ENCODE peak calls at places on chromosomes 16 and 17, in six cellular contexts. K is cardiac fibroblast, W is astrocyte of the spinal cord, X is body of pancreas, Q is heart left ventricle, D is GM12864. M is an unnamed sample.

GRCh38 chr17:7060165-7060890 is 16.4 kb upstream of the SLC16A11 start:
- DNase-seq in Q (no peak), K (peak), D (no peak), X (no peak), W (peak), M (peak)

GRCh38 chr17:28170771-28171170 is 128.3 kb downstream of the NLK start:
- DNase-seq in D (no peak), X (no peak), W (peak), Q (no peak), K (peak), M (no peak)

GRCh38 chr16:31869511-31870201 is 4.0 kb upstream of the ZNF267 start:
- DNase-seq in Q (peak), X (no peak), K (peak), W (peak), D (peak), M (peak)

GRCh38 chr17:67487506-67487905 is 110.4 kb downstream of the PITPNC1 start:
- DNase-seq in W (peak), D (no peak), X (no peak), Q (no peak), K (peak), M (no peak)

GRCh38 chr17:32894245-32894644 is 17.3 kb upstream of the MYO1D start:
- DNase-seq in K (peak), D (no peak), Q (no peak), X (no peak), W (no peak), M (no peak)

GRCh38 chr17:27339836-27340550 is 46.1 kb downstream of the WSB1 start:
- DNase-seq in D (no peak), X (no peak), W (no peak), K (peak), Q (no peak), M (no peak)

GRCh38 chr16:48433849-48434530 is 48.8 kb upstream of the SIAH1 start:
- DNase-seq in D (no peak), K (no peak), X (no peak), Q (no peak), W (no peak), M (no peak)

GRCh38 chr17:74785096-74785980 is 9.2 kb upstream of the NAT9 start:
- DNase-seq in W (no peak), Q (no peak), K (no peak), X (no peak), D (no peak), M (no peak)

GRCh38 chr17:58189436-58190146 is 2.9 kb upstream of the EPX start:
- DNase-seq in X (peak), Q (peak), K (peak), D (no peak), W (peak), M (peak)

GRCh38 chr16:23187341-23187740 is 4.8 kb downstream of the SCNN1G start:
- DNase-seq in Q (no peak), K (no peak), D (no peak), X (no peak), W (no peak), M (no peak)

GRCh38 chr16:86894168-86894567 is 315.8 kb downstream of the FOXL1 start:
- DNase-seq in Q (no peak), D (no peak), K (no peak), W (no peak), X (no peak), M (no peak)

GRCh38 chr16:57689772-57690558 is 4.6 kb upstream of the DRC7 start:
- DNase-seq in Q (no peak), X (no peak), K (no peak), W (no peak), D (peak), M (no peak)

GRCh38 chr17:45136846-45137560 is 1.5 kb downstream of the ACBD4 start:
- DNase-seq in X (no peak), K (no peak), Q (peak), W (no peak), D (no peak), M (no peak)

GRCh38 chr17:59165933-59166342 is 10.4 kb downstream of the PRR11 start:
- DNase-seq in K (peak), D (no peak), W (peak), Q (no peak), X (peak), M (peak)

GRCh38 chr17:45081046-45081703 is 20.1 kb downstream of the NMT1 start:
- DNase-seq in W (no peak), X (no peak), K (no peak), D (no peak), Q (no peak), M (no peak)

GRCh38 chr16:71937868-71938510 is 42.7 kb downstream of the IST1 start:
- DNase-seq in K (no peak), X (no peak), Q (no peak), D (no peak), W (no peak), M (no peak)

GRCh38 chr17:74758846-74759163 is 10.4 kb downstream of the NHERF1 start:
- DNase-seq in X (no peak), Q (peak), D (no peak), K (peak), W (peak), M (no peak)

GRCh38 chr17:36525113-36525512 is 9.6 kb downstream of the MYO19 start:
- DNase-seq in D (no peak), X (no peak), K (peak), W (no peak), Q (no peak), M (no peak)

GRCh38 chr16:3158014-3158497 is 23.2 kb downstream of the ZNF213 start:
- DNase-seq in K (no peak), X (no peak), W (peak), Q (peak), D (no peak), M (peak)

GRCh38 chr17:416293-417206 is 63.9 kb upstream of the RPH3AL start:
- DNase-seq in K (no peak), X (no peak), Q (no peak), D (peak), W (no peak), M (no peak)

GRCh38 chr17:11330871-11331270 is 89.9 kb downstream of the SHISA6 start:
- DNase-seq in X (no peak), K (peak), Q (peak), D (no peak), W (peak), M (peak)

GRCh38 chr17:1030684-1031557 is 34.0 kb downstream of the TIMM22 start:
- DNase-seq in Q (peak), K (no peak), X (no peak), D (no peak), W (no peak), M (no peak)

GRCh38 chr16:1286492-1287094 is 22.8 kb upstream of the UBE2I start:
- DNase-seq in W (no peak), Q (no peak), D (no peak), K (no peak), X (no peak), M (no peak)

GRCh38 chr16:65122724-65122973 is 786 bp upstream of the CDH11 start:
- DNase-seq in Q (no peak), X (no peak), K (no peak), W (no peak), D (no peak), M (no peak)

GRCh38 chr17:40303706-40304450 is 5.1 kb upstream of the RARA start:
- DNase-seq in W (peak), Q (peak), X (no peak), K (peak), D (no peak), M (peak)

GRCh38 chr17:66540131-66540781 is 237.8 kb downstream of the PRKCA start:
- DNase-seq in Q (peak), D (no peak), X (no peak), W (peak), K (peak), M (peak)

GRCh38 chr16:77298638-77299360 is 99.6 kb downstream of the SYCE1L start:
- DNase-seq in K (peak), X (no peak), Q (no peak), D (no peak), W (peak), M (peak)

GRCh38 chr17:71032746-71033273 is 863.5 kb downstream of the KCNJ2 start:
- DNase-seq in D (no peak), K (no peak), W (no peak), Q (no peak), X (no peak), M (no peak)

GRCh38 chr16:2458887-2459646 is 842 bp upstream of the TEDC2 start:
- DNase-seq in Q (no peak), K (no peak), D (no peak), X (no peak), W (no peak), M (no peak)

GRCh38 chr17:82548681-82549303 is 29.3 kb downstream of the FOXK2 start:
- DNase-seq in K (peak), Q (no peak), D (no peak), W (no peak), X (no peak), M (peak)

GRCh38 chr17:34318474-34318873 is 761 bp upstream of the CCL8 start:
- DNase-seq in D (no peak), Q (no peak), K (peak), W (no peak), X (no peak), M (no peak)

GRCh38 chr17:21042434-21043295 is at the start of gene USP22:
- DNase-seq in Q (no peak), D (peak), K (no peak), X (no peak), W (no peak), M (no peak)

GRCh38 chr16:84454611-84455010 is 49.8 kb downstream of the MEAK7 start:
- DNase-seq in W (no peak), D (no peak), X (no peak), K (no peak), Q (no peak), M (no peak)

GRCh38 chr17:39759204-39759603 is 21.5 kb downstream of the GRB7 start:
- DNase-seq in D (no peak), X (no peak), K (no peak), W (no peak), Q (no peak), M (no peak)

GRCh38 chr16:75506567-75506966 is 11.3 kb upstream of the CHST6 start:
- DNase-seq in W (peak), X (no peak), Q (peak), D (no peak), K (peak), M (peak)

DNA sequence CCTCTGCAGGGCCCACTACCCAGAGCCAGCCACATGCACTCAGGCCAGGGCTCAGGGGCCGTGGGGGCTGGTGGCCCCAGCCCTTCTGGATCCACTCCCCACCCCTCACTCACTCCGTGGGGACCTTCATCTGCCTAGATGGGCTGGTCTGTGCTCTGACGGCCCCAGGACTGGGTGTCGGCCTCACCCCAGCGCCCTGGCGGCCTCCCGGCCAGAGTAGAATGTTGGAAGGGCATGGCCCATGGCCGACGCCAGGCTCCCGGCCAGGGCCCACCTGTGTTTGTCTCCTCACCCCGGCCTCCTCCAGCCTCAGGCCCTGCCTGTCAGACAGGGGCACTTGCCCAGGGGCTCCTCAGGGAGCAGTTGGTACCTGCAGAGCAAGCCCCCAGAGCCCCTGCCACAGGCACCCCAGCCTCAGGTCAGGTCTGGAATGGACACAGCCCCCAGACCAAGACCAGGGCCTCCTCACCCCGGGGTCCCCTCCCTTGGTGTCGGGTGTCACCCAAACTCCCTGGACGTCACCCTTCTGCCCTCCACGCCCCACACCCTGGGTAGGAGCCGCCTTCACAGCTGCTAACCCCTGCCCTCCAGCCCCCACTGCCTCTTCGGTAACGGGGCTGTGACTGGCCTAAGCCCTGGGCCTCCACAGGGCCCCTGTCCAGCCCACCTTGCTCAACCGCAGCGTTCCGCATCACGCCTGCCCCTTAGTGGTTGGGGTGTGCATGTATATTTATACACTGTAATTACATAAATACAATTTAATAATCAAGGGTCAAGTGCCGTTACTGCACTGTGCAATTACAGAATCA is 3.0 kb upstream of the CDH15 start:
- DNase-seq in Q (no peak), X (no peak), W (no peak), D (no peak), K (no peak), M (no peak)
- TF ChIP-seq CTCF in Q (no peak), X (no peak), W (no peak), D (peak), K (peak), M (no peak)

GRCh38 chr17:81419886-81420768 is 24.9 kb downstream of the BAHCC1 start:
- DNase-seq in X (peak), K (peak), D (no peak), Q (peak), W (no peak), M (peak)

GRCh38 chr17:81419333-81419885 is 24.2 kb downstream of the BAHCC1 start:
- DNase-seq in K (peak), D (no peak), X (peak), W (peak), Q (peak), M (peak)

GRCh38 chr17:81417049-81417878 is 22.0 kb downstream of the BAHCC1 start:
- DNase-seq in K (peak), W (peak), Q (no peak), D (no peak), X (no peak), M (peak)

GRCh38 chr17:81417879-81418709 is 22.8 kb downstream of the BAHCC1 start:
- DNase-seq in W (no peak), Q (no peak), K (no peak), D (no peak), X (peak), M (no peak)

GRCh38 chr17:81418710-81419332 is 23.6 kb downstream of the BAHCC1 start:
- DNase-seq in X (peak), D (peak), W (no peak), Q (no peak), K (peak), M (no peak)
- H3K4me3 ChIP-seq in X (no peak), D (no peak), W (no peak), Q (no peak), K (no peak), M (no peak)

GRCh38 chr16:17083628-17084027 is 387.1 kb downstream of the XYLT1 start:
- DNase-seq in X (no peak), Q (no peak), W (no peak), K (no peak), D (no peak), M (no peak)

GRCh38 chr16:17078950-17079631 is 391.7 kb downstream of the XYLT1 start:
- DNase-seq in K (no peak), D (no peak), X (no peak), Q (no peak), W (no peak), M (no peak)

GRCh38 chr16:17084134-17084533 is 386.6 kb downstream of the XYLT1 start:
- DNase-seq in W (no peak), X (no peak), D (no peak), Q (no peak), K (no peak), M (no peak)

GRCh38 chr16:17080105-17080504 is 390.7 kb downstream of the XYLT1 start:
- DNase-seq in K (no peak), W (no peak), X (no peak), Q (no peak), D (no peak), M (no peak)

GRCh38 chr16:17082126-17082882 is 388.5 kb downstream of the XYLT1 start:
- DNase-seq in W (no peak), D (no peak), Q (no peak), X (no peak), K (no peak), M (no peak)
- TF ChIP-seq CTCF in W (no peak), D (no peak), Q (no peak), X (no peak), K (no peak), M (no peak)

GRCh38 chr17:49002331-49002730 is 5.1 kb downstream of the IGF2BP1 start:
- DNase-seq in X (no peak), K (no peak), D (no peak), W (no peak), Q (no peak), M (no peak)

GRCh38 chr17:49000943-49001342 is 3.8 kb downstream of the IGF2BP1 start:
- DNase-seq in W (peak), D (no peak), X (no peak), Q (no peak), K (peak), M (no peak)

GRCh38 chr17:49001671-49002070 is 4.5 kb downstream of the IGF2BP1 start:
- DNase-seq in D (no peak), K (no peak), X (no peak), W (no peak), Q (no peak), M (no peak)

GRCh38 chr17:49003557-49004511 is 6.6 kb downstream of the IGF2BP1 start:
- DNase-seq in D (no peak), X (no peak), W (peak), Q (no peak), K (peak), M (peak)

DNA sequence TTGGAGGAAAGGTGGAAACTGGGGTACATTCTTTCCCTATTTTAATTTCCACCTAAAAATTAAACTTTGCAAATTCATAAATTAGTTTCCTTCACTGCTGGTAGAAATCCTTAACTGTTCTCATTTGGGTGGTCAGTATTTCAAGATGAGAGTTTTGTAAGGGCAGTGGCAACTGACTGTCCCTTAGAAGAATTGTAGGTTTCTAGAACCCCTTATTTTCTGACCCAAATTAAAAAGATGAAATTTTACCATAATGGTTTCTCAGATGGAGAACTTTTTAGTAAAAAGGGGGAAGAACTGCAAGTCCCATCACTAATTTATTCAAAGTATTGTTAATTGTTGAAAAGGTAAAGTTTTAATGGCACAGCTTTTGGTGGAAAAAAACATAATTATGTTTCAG is 5.6 kb downstream of the IGF2BP1 start:
- DNase-seq in W (no peak), Q (no peak), D (no peak), X (no peak), K (no peak), M (no peak)
- H3K4me3 ChIP-seq in W (no peak), Q (no peak), D (no peak), X (no peak), K (no peak), M (no peak)

DNA sequence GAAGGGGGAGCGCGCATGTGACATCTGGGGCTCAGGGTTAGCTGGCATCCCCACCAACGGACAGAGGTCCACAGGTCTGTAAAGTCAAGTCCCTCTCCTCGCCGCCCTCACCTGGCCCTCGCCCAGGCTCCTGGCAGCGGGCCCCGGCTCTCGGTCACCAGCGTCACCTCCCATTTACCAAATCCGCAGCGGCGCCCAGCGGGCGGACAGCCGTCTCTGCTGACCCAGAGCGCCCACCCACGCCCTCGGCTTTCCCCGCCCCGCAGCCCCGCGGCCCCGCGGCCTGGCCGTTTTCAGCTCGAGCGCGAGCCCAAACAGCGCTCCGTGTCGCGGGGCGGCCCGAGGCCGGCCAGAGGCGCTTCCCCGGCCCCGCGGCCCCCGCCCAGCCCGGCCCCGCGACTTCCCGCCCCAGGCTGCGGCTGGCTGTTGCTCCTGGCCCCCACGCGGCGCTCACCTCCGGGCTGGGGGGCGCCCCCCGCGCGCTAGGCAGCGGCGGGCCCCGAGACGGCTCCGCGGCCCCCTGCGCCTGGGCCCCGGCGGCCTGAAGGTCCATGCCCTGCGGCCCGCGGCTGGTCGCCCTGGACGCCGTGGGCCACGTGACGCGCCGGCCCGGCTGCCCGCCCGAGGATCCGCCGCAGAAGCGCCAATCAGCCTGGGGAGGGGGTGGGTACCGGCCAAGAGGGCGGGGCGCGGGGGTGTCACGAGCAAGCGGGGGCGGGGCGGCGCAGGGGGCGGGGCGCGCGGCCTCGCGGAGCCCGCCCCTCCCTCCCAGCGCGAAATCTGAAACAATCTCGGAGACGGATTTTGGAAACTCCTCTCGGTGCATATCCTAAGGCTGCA is at the start of gene COPRS:
- DNase-seq in D (no peak), X (peak), W (peak), K (peak), Q (peak), M (peak)
- TF ChIP-seq CTCF in D (no peak), X (no peak), W (no peak), K (no peak), Q (peak), M (no peak)

GRCh38 chr16:8588703-8589292 is 1.5 kb downstream of the TMEM114 start:
- DNase-seq in W (no peak), D (no peak), X (no peak), Q (no peak), K (no peak), M (no peak)
- H3K4me3 ChIP-seq in W (no peak), D (no peak), X (no peak), Q (no peak), K (no peak), M (no peak)

GRCh38 chr17:77146882-77147281 is 6.1 kb downstream of the SEC14L1 start:
- DNase-seq in Q (peak), W (no peak), D (no peak), X (peak), K (no peak), M (no peak)
- TF ChIP-seq CTCF in Q (peak), W (no peak), D (peak), X (peak), K (no peak), M (no peak)

DNA sequence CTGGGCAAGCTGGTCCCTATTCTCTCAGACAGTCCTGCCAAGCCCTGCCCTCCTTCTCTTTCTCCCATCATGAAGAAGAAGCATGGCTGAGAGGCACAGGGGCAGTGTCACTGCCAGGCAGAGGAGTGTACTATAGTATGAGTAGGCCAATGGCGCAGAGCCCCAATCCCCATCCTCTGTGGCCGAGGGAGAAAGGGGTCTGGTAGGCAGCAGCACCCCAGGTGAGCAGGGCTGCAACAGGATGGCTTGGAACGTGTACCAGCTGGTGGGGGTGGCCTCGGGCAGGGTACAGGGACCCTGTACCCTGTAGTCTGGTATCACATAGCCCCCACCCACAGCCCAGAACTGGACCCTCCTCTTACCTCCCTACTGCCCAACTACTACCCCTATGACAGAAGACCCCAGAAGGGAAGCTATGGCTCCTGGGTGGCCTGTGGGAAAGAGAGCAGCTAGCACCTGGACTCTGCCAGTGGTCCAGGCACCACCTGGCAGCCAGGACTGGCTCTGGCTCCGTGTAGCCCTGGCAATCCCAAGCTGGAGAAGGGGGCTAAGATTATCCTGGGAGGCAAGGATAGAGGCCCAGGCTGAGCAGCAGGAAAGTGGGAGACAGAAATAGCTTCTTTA is 4.4 kb downstream of the SMARCD2 start:
- DNase-seq in X (no peak), Q (no peak), D (no peak), K (no peak), W (no peak), M (no peak)
- H3K4me3 ChIP-seq in X (no peak), Q (no peak), D (no peak), K (no peak), W (no peak), M (no peak)

M was measured in fibroblast of villous mesenchyme.